ENCODE peak calls at places on chromosomes 4 and X, in nine cellular contexts. One of them, this sample, is unnamed.

GRCh38 chr4:186844059-186844681 is 120.5 kb upstream of the FAT1 start:
- DNase-seq in transverse colon: no peak
- DNase-seq in GM12865: no peak
- DNase-seq in tibial nerve: no peak
- DNase-seq in astrocyte of the spinal cord: peak; percentile 74
- DNase-seq in fibroblast of pulmonary artery: peak; percentile 72
- DNase-seq in GM13976: no peak
- DNase-seq in H9: no peak
- DNase-seq in tibial artery: peak; percentile 50
- DNase-seq in this sample: no peak

GRCh38 chr4:40305329-40306193 is 29.6 kb upstream of the CHRNA9 start:
- DNase-seq in transverse colon: peak; percentile 44
- DNase-seq in GM12865: peak; percentile 96
- DNase-seq in tibial nerve: no peak
- DNase-seq in astrocyte of the spinal cord: no peak
- DNase-seq in fibroblast of pulmonary artery: no peak
- DNase-seq in GM13976: peak; percentile 50
- DNase-seq in H9: no peak
- DNase-seq in tibial artery: no peak
- DNase-seq in this sample: peak; percentile 51

GRCh38 chr4:15106417-15106816 is 104.1 kb downstream of the CPEB2 start:
- DNase-seq in transverse colon: peak; percentile 14
- DNase-seq in GM12865: no peak
- DNase-seq in tibial nerve: no peak
- DNase-seq in astrocyte of the spinal cord: no peak
- DNase-seq in fibroblast of pulmonary artery: no peak
- DNase-seq in GM13976: no peak
- DNase-seq in H9: no peak
- DNase-seq in tibial artery: no peak
- DNase-seq in this sample: no peak

GRCh38 chr4:68451246-68452211 is 4.3 kb downstream of the TMPRSS11E start:
- DNase-seq in transverse colon: no peak
- DNase-seq in GM12865: peak; percentile 13
- DNase-seq in tibial nerve: no peak
- DNase-seq in astrocyte of the spinal cord: peak; percentile 34
- DNase-seq in fibroblast of pulmonary artery: no peak
- DNase-seq in GM13976: no peak
- DNase-seq in H9: peak; percentile 47
- DNase-seq in tibial artery: no peak
- DNase-seq in this sample: no peak

GRCh38 chrX:3609800-3610199 is 103.6 kb downstream of the PRKX start:
- DNase-seq in transverse colon: no peak
- DNase-seq in GM12865: no peak
- DNase-seq in tibial nerve: no peak
- DNase-seq in astrocyte of the spinal cord: peak; percentile 81
- DNase-seq in fibroblast of pulmonary artery: peak; percentile 55
- DNase-seq in GM13976: no peak
- DNase-seq in H9: no peak
- DNase-seq in tibial artery: no peak
- DNase-seq in this sample: no peak

GRCh38 chr4:111991163-111991562 is 154.1 kb upstream of the FAM241A start:
- DNase-seq in transverse colon: no peak
- DNase-seq in GM12865: peak; percentile 61
- DNase-seq in tibial nerve: no peak
- DNase-seq in astrocyte of the spinal cord: no peak
- DNase-seq in fibroblast of pulmonary artery: no peak
- DNase-seq in GM13976: peak; percentile 17
- DNase-seq in H9: no peak
- DNase-seq in tibial artery: no peak
- DNase-seq in this sample: peak; percentile 39

GRCh38 chr4:79987401-79987800 is 85.6 kb downstream of the ANTXR2 start:
- DNase-seq in transverse colon: no peak
- DNase-seq in GM12865: no peak
- DNase-seq in tibial nerve: no peak
- DNase-seq in astrocyte of the spinal cord: no peak
- DNase-seq in fibroblast of pulmonary artery: peak; percentile 32
- DNase-seq in GM13976: no peak
- DNase-seq in H9: no peak
- DNase-seq in tibial artery: no peak
- DNase-seq in this sample: no peak

GRCh38 chr4:39792529-39792928 is 94.6 kb downstream of the UBE2K start:
- DNase-seq in transverse colon: no peak
- DNase-seq in GM12865: no peak
- DNase-seq in tibial nerve: no peak
- DNase-seq in astrocyte of the spinal cord: no peak
- DNase-seq in fibroblast of pulmonary artery: no peak
- DNase-seq in GM13976: no peak
- DNase-seq in H9: no peak
- DNase-seq in tibial artery: no peak
- DNase-seq in this sample: no peak

GRCh38 chr4:169724251-169724650 is 33.5 kb downstream of the HPF1 start:
- DNase-seq in transverse colon: no peak
- DNase-seq in GM12865: no peak
- DNase-seq in tibial nerve: no peak
- DNase-seq in astrocyte of the spinal cord: peak; percentile 33
- DNase-seq in fibroblast of pulmonary artery: peak; percentile 81
- DNase-seq in GM13976: no peak
- DNase-seq in H9: no peak
- DNase-seq in tibial artery: no peak
- DNase-seq in this sample: no peak

GRCh38 chr4:101599620-101600019 is 190.9 kb upstream of the BANK1 start:
- DNase-seq in transverse colon: no peak
- DNase-seq in GM12865: no peak
- DNase-seq in tibial nerve: no peak
- DNase-seq in astrocyte of the spinal cord: peak; percentile 13
- DNase-seq in fibroblast of pulmonary artery: peak; percentile 79
- DNase-seq in GM13976: no peak
- DNase-seq in H9: no peak
- DNase-seq in tibial artery: no peak
- DNase-seq in this sample: no peak

GRCh38 chr4:87118421-87118820 is 102.0 kb downstream of the KLHL8 start:
- DNase-seq in transverse colon: no peak
- DNase-seq in GM12865: no peak
- DNase-seq in tibial nerve: no peak
- DNase-seq in astrocyte of the spinal cord: no peak
- DNase-seq in fibroblast of pulmonary artery: no peak
- DNase-seq in GM13976: no peak
- DNase-seq in H9: no peak
- DNase-seq in tibial artery: no peak
- DNase-seq in this sample: no peak

GRCh38 chr4:5018096-5018495 is 1.2 kb downstream of the CYTL1 start:
- DNase-seq in transverse colon: no peak
- DNase-seq in GM12865: no peak
- DNase-seq in tibial nerve: no peak
- DNase-seq in astrocyte of the spinal cord: peak; percentile 22
- DNase-seq in fibroblast of pulmonary artery: no peak
- DNase-seq in GM13976: no peak
- DNase-seq in H9: peak; percentile 4
- DNase-seq in tibial artery: no peak
- DNase-seq in this sample: no peak

DNA sequence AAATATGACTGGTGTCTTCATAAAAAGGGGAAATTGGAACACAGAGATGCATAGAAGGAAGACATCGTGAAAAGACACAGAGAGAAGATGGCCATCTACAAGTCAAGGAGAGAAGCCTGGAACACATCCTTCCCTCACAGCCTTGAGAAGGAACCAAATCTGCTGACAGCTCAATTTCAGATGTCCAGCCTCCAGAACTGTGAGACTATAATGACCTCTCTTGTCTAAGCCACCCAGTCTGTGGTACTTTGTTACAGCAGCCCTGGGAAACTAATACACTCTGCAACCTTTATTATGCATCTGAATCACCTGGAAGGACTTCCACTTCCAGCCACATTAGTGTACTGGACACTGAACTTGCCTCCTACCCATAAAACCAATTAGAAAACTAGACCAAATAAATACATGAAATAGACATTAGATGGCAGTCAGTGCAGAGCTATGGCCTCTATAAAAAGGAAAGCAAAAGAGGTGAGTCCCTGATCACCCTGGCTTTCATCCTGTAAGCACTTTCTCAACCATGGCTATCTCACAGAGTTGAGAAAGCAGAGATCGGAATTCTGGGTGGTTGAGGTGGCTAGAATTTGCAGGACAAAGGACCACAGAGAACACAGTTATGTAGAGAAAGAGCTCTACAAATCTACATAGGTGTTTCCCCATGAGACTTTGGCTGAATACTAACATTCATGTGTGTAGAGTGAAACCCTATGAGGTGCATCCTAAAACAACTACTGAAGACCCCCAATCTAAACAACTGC is 25.7 kb downstream of the GAB3 start:
- DNase-seq in transverse colon: no peak
- DNase-seq in GM12865: peak; percentile 48
- DNase-seq in tibial nerve: no peak
- DNase-seq in astrocyte of the spinal cord: no peak
- DNase-seq in fibroblast of pulmonary artery: no peak
- DNase-seq in GM13976: no peak
- DNase-seq in H9: no peak
- DNase-seq in tibial artery: no peak
- DNase-seq in this sample: peak; percentile 13
- TF ChIP-seq CTCF in transverse colon: no peak
- TF ChIP-seq CTCF in GM12865: no peak
- TF ChIP-seq CTCF in tibial nerve: no peak
- TF ChIP-seq CTCF in astrocyte of the spinal cord: no peak
- TF ChIP-seq CTCF in fibroblast of pulmonary artery: no peak
- TF ChIP-seq CTCF in GM13976: no peak
- TF ChIP-seq CTCF in H9: no peak
- TF ChIP-seq CTCF in tibial artery: no peak
- TF ChIP-seq CTCF in this sample: no peak

GRCh38 chr4:120843840-120844527 is 78.5 kb downstream of the PRDM5 start:
- DNase-seq in transverse colon: peak; percentile 58
- DNase-seq in GM12865: peak; percentile 14
- DNase-seq in tibial nerve: no peak
- DNase-seq in astrocyte of the spinal cord: no peak
- DNase-seq in fibroblast of pulmonary artery: no peak
- DNase-seq in GM13976: no peak
- DNase-seq in H9: peak; percentile 58
- DNase-seq in tibial artery: no peak
- DNase-seq in this sample: no peak
- TF ChIP-seq CTCF in transverse colon: peak; percentile 53
- TF ChIP-seq CTCF in GM12865: peak; percentile 9
- TF ChIP-seq CTCF in tibial nerve: no peak
- TF ChIP-seq CTCF in astrocyte of the spinal cord: peak; percentile 32
- TF ChIP-seq CTCF in fibroblast of pulmonary artery: no peak
- TF ChIP-seq CTCF in GM13976: no peak
- TF ChIP-seq CTCF in H9: peak; percentile 73
- TF ChIP-seq CTCF in tibial artery: no peak
- TF ChIP-seq CTCF in this sample: no peak

DNA sequence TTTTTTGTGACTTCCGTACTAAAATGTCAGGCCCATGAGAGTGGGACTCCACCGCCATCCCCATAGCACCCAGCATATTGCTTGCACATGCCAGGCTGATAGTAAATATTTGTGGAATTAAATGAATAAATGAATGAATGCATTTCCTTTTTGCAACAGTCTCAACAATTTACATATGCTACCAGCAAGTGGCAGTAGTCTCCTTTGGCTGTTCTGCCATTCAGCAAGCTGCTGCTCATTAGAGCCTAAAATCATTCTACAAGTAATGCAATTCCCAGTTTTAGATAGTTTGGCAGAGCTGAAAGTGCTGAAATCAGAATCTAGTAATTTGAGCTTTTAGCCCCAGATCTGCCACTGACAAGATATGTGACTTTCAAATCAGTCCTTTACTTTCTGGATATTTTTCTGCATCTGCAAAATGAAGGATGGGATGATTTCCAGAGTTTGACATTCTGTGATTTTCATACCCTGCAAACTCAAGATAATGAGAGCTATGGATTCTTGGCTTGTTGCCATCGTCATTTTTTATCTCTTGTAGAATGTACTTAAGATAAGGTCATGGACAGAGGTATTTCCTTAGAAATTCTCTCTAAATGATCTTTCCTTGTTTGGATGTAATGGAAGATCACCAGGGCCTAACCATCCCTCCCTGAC is 35.7 kb upstream of the INTS6L start:
- DNase-seq in transverse colon: no peak
- DNase-seq in GM12865: peak; percentile 47
- DNase-seq in tibial nerve: no peak
- DNase-seq in astrocyte of the spinal cord: peak; percentile 42
- DNase-seq in fibroblast of pulmonary artery: peak; percentile 68
- DNase-seq in GM13976: peak; percentile 23
- DNase-seq in H9: no peak
- DNase-seq in tibial artery: no peak
- DNase-seq in this sample: peak; percentile 18
- TF ChIP-seq CTCF in transverse colon: peak; percentile 43
- TF ChIP-seq CTCF in GM12865: peak; percentile 53
- TF ChIP-seq CTCF in tibial nerve: peak; percentile 53
- TF ChIP-seq CTCF in astrocyte of the spinal cord: peak; percentile 53
- TF ChIP-seq CTCF in fibroblast of pulmonary artery: peak; percentile 66
- TF ChIP-seq CTCF in GM13976: peak; percentile 57
- TF ChIP-seq CTCF in H9: peak; percentile 59
- TF ChIP-seq CTCF in tibial artery: peak; percentile 51
- TF ChIP-seq CTCF in this sample: peak; percentile 19

DNA sequence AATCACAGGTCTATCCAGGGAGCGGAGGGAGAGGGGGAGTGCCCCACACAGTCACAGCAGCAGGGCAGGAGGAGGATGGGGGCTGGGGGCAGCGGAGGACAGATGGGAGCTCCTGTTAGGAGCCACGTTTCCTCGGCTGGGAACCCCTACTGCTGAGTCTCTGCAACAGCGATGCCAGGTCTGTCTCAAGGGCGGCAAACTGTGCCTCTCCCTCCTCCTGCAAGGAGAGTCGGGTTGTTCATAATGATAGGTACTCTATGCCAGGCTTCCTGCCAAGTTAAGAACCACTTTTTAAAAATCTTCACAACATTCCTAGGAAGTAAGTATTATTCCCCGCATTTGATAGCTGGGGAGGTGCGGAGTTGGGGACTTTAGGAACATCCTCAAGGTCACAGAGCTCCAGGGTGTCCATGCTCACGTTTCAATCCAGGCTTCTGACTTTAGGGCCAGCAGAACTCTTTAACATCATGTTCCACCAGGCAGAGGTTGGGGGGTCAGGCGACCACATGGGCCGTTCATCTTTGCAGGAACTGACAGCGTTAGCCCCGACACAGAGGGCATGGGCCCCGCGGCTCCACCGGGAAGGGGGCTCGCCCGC is 98.3 kb upstream of the MAML3 start:
- DNase-seq in transverse colon: peak; percentile 46
- DNase-seq in GM12865: no peak
- DNase-seq in tibial nerve: no peak
- DNase-seq in astrocyte of the spinal cord: no peak
- DNase-seq in fibroblast of pulmonary artery: no peak
- DNase-seq in GM13976: peak; percentile 25
- DNase-seq in H9: peak; percentile 64
- DNase-seq in tibial artery: no peak
- DNase-seq in this sample: peak; percentile 33
- TF ChIP-seq CTCF in transverse colon: no peak
- TF ChIP-seq CTCF in GM12865: no peak
- TF ChIP-seq CTCF in tibial nerve: no peak
- TF ChIP-seq CTCF in astrocyte of the spinal cord: no peak
- TF ChIP-seq CTCF in fibroblast of pulmonary artery: no peak
- TF ChIP-seq CTCF in GM13976: no peak
- TF ChIP-seq CTCF in H9: peak; percentile 18
- TF ChIP-seq CTCF in tibial artery: no peak
- TF ChIP-seq CTCF in this sample: no peak

GRCh38 chrX:104668550-104668949 is 102.6 kb downstream of the IL1RAPL2 start:
- DNase-seq in transverse colon: no peak
- DNase-seq in GM12865: peak; percentile 1
- DNase-seq in tibial nerve: no peak
- DNase-seq in astrocyte of the spinal cord: peak; percentile 34
- DNase-seq in fibroblast of pulmonary artery: peak; percentile 17
- DNase-seq in GM13976: no peak
- DNase-seq in H9: no peak
- DNase-seq in tibial artery: no peak
- DNase-seq in this sample: no peak
- TF ChIP-seq CTCF in transverse colon: no peak
- TF ChIP-seq CTCF in GM12865: no peak
- TF ChIP-seq CTCF in tibial nerve: peak; percentile 28
- TF ChIP-seq CTCF in astrocyte of the spinal cord: peak; percentile 14
- TF ChIP-seq CTCF in fibroblast of pulmonary artery: no peak
- TF ChIP-seq CTCF in GM13976: no peak
- TF ChIP-seq CTCF in H9: peak; percentile 42
- TF ChIP-seq CTCF in tibial artery: peak; percentile 31
- TF ChIP-seq CTCF in this sample: no peak

GRCh38 chrX:105210258-105210657 is 10.2 kb downstream of the TEX13A start:
- DNase-seq in transverse colon: no peak
- DNase-seq in GM12865: no peak
- DNase-seq in tibial nerve: no peak
- DNase-seq in astrocyte of the spinal cord: no peak
- DNase-seq in fibroblast of pulmonary artery: no peak
- DNase-seq in GM13976: no peak
- DNase-seq in H9: no peak
- DNase-seq in tibial artery: no peak
- DNase-seq in this sample: no peak
- TF ChIP-seq CTCF in transverse colon: no peak
- TF ChIP-seq CTCF in GM12865: no peak
- TF ChIP-seq CTCF in tibial nerve: no peak
- TF ChIP-seq CTCF in astrocyte of the spinal cord: no peak
- TF ChIP-seq CTCF in fibroblast of pulmonary artery: no peak
- TF ChIP-seq CTCF in GM13976: no peak
- TF ChIP-seq CTCF in H9: peak; percentile 38
- TF ChIP-seq CTCF in tibial artery: no peak
- TF ChIP-seq CTCF in this sample: no peak